ENCODE peak calls at places on chromosome 4, in five cellular contexts. X, H, B, O and Z are unnamed samples.

GRCh38 chr4:111628437-111628836 is 516.8 kb upstream of the FAM241A start:
- DNase-seq in X (no peak), H (no peak), O (no peak), B (no peak), Z (no peak)

GRCh38 chr4:76726141-76726540 is 171.8 kb downstream of the SOWAHB start:
- DNase-seq in H (peak; percentile 42), B (no peak), O (peak; percentile 58), X (no peak), Z (no peak)

GRCh38 chr4:108111781-108112180 is 57.0 kb downstream of the LEF1 start:
- DNase-seq in X (no peak), O (no peak), H (no peak), B (no peak), Z (no peak)

GRCh38 chr4:155758500-155759371 is at the start of gene GUCY1B1:
- DNase-seq in H (peak; percentile 97), X (peak; percentile 97), O (peak; percentile 94), B (peak; percentile 85), Z (peak; percentile 93)

GRCh38 chr4:179325181-179325580 is 1882.9 kb upstream of the AGA start:
- DNase-seq in O (no peak), X (no peak), B (no peak), H (no peak), Z (no peak)

GRCh38 chr4:166458756-166459155 is 585.7 kb downstream of the TLL1 start:
- DNase-seq in O (no peak), X (no peak), H (no peak), B (no peak), Z (no peak)

GRCh38 chr4:30386266-30386895 is 333.8 kb upstream of the PCDH7 start:
- DNase-seq in B (no peak), H (no peak), X (no peak), O (peak; percentile 77), Z (peak; percentile 54)

GRCh38 chr4:99047710-99048109 is 40.9 kb downstream of the ADH5 start:
- DNase-seq in B (no peak), X (no peak), H (no peak), O (no peak), Z (no peak)

GRCh38 chr4:148437439-148437838 is 4.8 kb downstream of the NR3C2 start:
- DNase-seq in B (no peak), X (no peak), O (no peak), H (no peak), Z (no peak)

GRCh38 chr4:51960486-51960885 is 59.7 kb downstream of the LRRC66 start:
- DNase-seq in B (no peak), X (no peak), O (no peak), H (no peak), Z (no peak)

GRCh38 chr4:94412019-94413017 is 39.4 kb upstream of the PDLIM5 start:
- DNase-seq in O (peak; percentile 79), B (no peak), X (no peak), H (no peak), Z (peak; percentile 69)

GRCh38 chr4:85932371-85933305 is 427.2 kb downstream of the MAPK10 start:
- DNase-seq in O (no peak), H (peak; percentile 36), X (no peak), B (no peak), Z (no peak)

DNA sequence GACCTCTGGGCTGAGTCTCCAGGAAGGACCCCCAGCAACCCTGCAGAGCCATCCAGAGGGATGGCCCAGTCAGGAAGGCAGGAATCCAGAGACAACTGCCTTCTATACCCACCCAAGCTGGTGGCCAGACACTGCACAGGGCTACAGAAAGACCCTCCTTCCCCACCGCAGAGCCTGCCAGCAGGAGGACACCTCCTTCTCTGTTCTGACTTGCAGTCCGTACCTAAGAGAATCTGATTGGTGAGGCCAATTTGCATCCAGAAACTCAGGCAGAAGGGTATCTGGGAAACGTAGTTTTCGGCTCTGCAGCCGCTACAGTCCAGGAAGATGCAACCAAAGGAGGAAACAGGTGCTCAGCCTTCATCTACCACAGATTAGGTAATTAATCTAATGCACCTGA is 155.4 kb upstream of the FRG1 start:
- DNase-seq in B (no peak), X (peak; percentile 68), O (no peak), H (peak; percentile 80), Z (no peak)
- H2BK15ac ChIP-seq in B (no peak overlapping the region), X (no peak overlapping the region), O (no peak overlapping the region), H (no peak overlapping the region), Z (no peak overlapping the region)

DNA sequence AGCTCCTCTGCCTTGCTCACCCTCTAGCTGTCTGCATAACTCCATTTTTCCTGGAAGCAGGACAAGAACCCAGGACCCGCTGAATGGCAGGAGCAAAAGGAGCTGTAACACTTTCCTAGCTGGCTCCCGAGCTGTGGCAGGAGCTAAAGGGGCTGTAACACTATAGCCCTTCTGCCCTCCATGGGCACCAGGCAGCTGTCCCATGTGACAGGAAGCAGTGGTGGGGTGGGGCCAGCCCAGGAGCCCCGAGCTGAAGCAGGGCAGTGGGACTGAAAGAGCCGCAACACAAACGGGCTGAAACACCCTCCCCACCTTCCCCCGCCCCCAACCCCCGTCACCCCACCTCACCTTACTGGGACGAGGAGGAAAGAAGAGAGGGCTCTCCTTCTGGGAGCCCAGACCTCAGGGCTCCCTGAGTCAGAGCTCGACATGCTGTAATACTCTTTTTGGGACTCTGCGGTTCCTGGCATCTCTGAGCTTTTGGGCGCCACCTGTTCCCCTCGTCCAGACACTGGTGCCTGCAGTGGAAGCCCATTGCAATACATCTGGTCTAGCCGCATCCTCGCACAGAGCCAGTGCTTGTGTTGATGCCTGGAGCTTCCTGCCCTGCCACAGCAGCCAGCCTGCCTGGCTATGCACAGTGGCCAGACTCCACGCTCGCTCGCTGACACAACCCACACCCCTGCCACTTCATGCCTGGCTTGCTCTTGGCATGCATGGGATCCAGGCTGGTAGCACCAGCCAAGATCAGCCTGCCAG is 39.4 kb downstream of the PPM1K start:
- DNase-seq in H (no peak), B (no peak), O (no peak), X (no peak), Z (no peak)
- H2BK15ac ChIP-seq in H (no peak overlapping the region), B (peak overlapping the region; percentile 37), O (no peak overlapping the region), X (no peak overlapping the region), Z (no peak overlapping the region)

GRCh38 chr4:3703677-3704521 is 62.3 kb upstream of the ADRA2C start:
- DNase-seq in H (peak; percentile 65), X (no peak), O (no peak), B (no peak), Z (no peak)
- H2BK15ac ChIP-seq in H (no peak overlapping the region), X (no peak overlapping the region), O (no peak overlapping the region), B (peak overlapping the region; percentile 56), Z (no peak overlapping the region)

DNA sequence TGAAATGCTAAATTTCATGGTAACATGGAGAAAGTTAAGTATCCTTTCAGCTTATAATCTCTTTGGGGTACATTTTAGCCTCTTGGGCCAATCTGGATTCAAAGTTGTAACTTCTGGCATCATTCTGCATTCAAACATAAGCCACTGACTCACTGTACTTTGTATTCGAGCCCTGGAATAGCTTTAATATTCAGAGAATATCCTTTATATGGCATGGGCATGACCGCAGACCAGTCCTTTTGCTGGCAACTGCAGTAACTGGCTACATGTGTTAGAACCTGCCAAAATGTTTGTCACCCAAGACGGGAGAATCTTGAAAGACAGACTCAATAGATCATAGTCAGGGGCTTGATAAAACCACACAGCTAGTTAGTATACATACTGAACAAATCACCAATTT is 3.3 kb downstream of the GASK1B start:
- DNase-seq in H (no peak), O (no peak), B (no peak), X (no peak), Z (no peak)
- H2BK15ac ChIP-seq in H (no peak overlapping the region), O (no peak overlapping the region), B (no peak overlapping the region), X (no peak overlapping the region), Z (no peak overlapping the region)

DNA sequence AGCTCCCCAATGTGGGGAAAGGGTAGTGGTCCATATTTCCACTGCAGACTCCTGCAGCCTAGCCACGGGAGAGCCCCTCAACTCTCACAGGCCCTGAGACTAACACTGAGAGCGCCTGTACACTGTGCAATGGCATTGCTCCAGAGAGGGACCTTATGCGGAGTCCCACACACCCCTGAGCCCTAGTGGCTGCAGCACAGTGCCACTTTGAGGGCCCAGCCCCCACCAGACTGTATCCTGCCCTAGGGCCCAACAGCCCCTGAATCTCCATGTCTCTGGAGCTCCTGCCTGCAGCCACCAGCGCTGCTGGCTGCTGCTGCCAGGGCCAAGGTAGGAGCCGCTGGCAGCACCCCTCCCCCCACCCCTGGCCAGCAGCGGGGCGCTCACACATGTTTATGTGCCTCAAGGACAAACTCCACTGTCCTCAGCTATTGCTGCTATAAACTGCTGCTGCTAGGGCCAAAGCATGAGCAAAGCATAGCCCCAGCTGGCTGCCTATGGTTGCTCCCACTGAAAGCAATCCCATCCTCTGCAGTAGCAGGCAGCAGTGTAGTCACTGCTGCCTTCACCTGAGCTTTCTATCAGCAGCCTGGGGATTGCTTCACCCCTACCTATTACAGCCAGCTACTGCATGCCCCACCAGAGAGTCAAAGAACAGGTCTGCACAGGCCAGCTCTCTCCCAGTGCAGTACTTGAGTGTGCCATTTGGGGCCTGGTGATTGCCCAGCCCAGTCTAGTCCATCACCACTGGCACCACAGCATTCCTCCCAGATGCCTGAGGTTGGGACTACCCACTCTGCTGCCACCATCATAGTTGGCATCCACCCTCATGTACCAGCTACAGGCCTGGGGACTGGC is 24.3 kb downstream of the TMEM154 start:
- DNase-seq in H (no peak), O (no peak), X (no peak), B (no peak), Z (no peak)
- H2BK15ac ChIP-seq in H (no peak overlapping the region), O (no peak overlapping the region), X (no peak overlapping the region), B (no peak overlapping the region), Z (no peak overlapping the region)